ENCODE peak calls at places on chromosomes 6 and 20, in six cellular contexts. One of them, this sample, is unnamed.

GRCh38 chr6:39861663-39862062 is 69.5 kb downstream of the DAAM2 start:
- DNase-seq in neuronal stem cell: no peak
- DNase-seq in H9: peak
- DNase-seq in IMR-90: no peak
- DNase-seq in H1: no peak
- DNase-seq in trophoblast cell: no peak
- DNase-seq in this sample: no peak

GRCh38 chr6:34466242-34467185 is 638 bp downstream of the PACSIN1 start:
- DNase-seq in neuronal stem cell: no peak
- DNase-seq in H9: no peak
- DNase-seq in IMR-90: no peak
- DNase-seq in H1: no peak
- DNase-seq in trophoblast cell: no peak
- DNase-seq in this sample: no peak

GRCh38 chr6:130981409-130981808 is 81.6 kb downstream of the EPB41L2 start:
- DNase-seq in neuronal stem cell: no peak
- DNase-seq in H9: no peak
- DNase-seq in IMR-90: peak
- DNase-seq in H1: no peak
- DNase-seq in trophoblast cell: no peak
- DNase-seq in this sample: peak

GRCh38 chr20:4069741-4070140 is 54.4 kb upstream of the RNF24 start:
- DNase-seq in neuronal stem cell: no peak
- DNase-seq in H9: no peak
- DNase-seq in IMR-90: peak
- DNase-seq in H1: no peak
- DNase-seq in trophoblast cell: no peak
- DNase-seq in this sample: peak

GRCh38 chr6:37433657-37434271 is 743 bp downstream of the CMTR1 start:
- DNase-seq in neuronal stem cell: no peak
- DNase-seq in H9: no peak
- DNase-seq in IMR-90: peak
- DNase-seq in H1: no peak
- DNase-seq in trophoblast cell: no peak
- DNase-seq in this sample: peak

GRCh38 chr6:72826033-72826432 is 204.2 kb downstream of the KCNQ5 start:
- DNase-seq in neuronal stem cell: no peak
- DNase-seq in H9: no peak
- DNase-seq in IMR-90: peak
- DNase-seq in H1: no peak
- DNase-seq in trophoblast cell: no peak
- DNase-seq in this sample: peak

GRCh38 chr6:167245586-167245985 is 45.5 kb upstream of the UNC93A start:
- DNase-seq in neuronal stem cell: no peak
- DNase-seq in H9: no peak
- DNase-seq in IMR-90: no peak
- DNase-seq in H1: no peak
- DNase-seq in trophoblast cell: no peak
- DNase-seq in this sample: no peak

GRCh38 chr6:25942561-25943147 is 12.2 kb upstream of the SLC17A2 start:
- DNase-seq in neuronal stem cell: peak
- DNase-seq in H9: no peak
- DNase-seq in IMR-90: peak
- DNase-seq in H1: no peak
- DNase-seq in trophoblast cell: no peak
- DNase-seq in this sample: peak

GRCh38 chr6:37820713-37821069 is 1.2 kb downstream of the ZFAND3 start:
- DNase-seq in neuronal stem cell: no peak
- DNase-seq in H9: no peak
- DNase-seq in IMR-90: no peak
- DNase-seq in H1: no peak
- DNase-seq in trophoblast cell: no peak
- DNase-seq in this sample: peak

GRCh38 chr6:113055086-113055485 is 708.0 kb downstream of the RFPL4B start:
- DNase-seq in neuronal stem cell: no peak
- DNase-seq in H9: no peak
- DNase-seq in IMR-90: no peak
- DNase-seq in H1: no peak
- DNase-seq in trophoblast cell: no peak
- DNase-seq in this sample: no peak

GRCh38 chr6:35511183-35511941 is 1.3 kb downstream of the TULP1 start:
- DNase-seq in neuronal stem cell: no peak
- DNase-seq in H9: no peak
- DNase-seq in IMR-90: no peak
- DNase-seq in H1: no peak
- DNase-seq in trophoblast cell: no peak
- DNase-seq in this sample: no peak

GRCh38 chr20:18916886-18917785 is 103.6 kb downstream of the SCP2D1 start:
- DNase-seq in neuronal stem cell: no peak
- DNase-seq in H9: no peak
- DNase-seq in IMR-90: no peak
- DNase-seq in H1: no peak
- DNase-seq in trophoblast cell: no peak
- DNase-seq in this sample: no peak

GRCh38 chr20:59686404-59687346 is 82.3 kb downstream of the PHACTR3 start:
- DNase-seq in neuronal stem cell: no peak
- DNase-seq in H9: no peak
- DNase-seq in IMR-90: no peak
- DNase-seq in H1: no peak
- DNase-seq in trophoblast cell: no peak
- DNase-seq in this sample: no peak

GRCh38 chr20:51360451-51361230 is 181.9 kb downstream of the NFATC2 start:
- DNase-seq in neuronal stem cell: no peak
- DNase-seq in H9: no peak
- DNase-seq in IMR-90: peak
- DNase-seq in H1: no peak
- DNase-seq in trophoblast cell: no peak
- DNase-seq in this sample: peak

GRCh38 chr6:156780117-156780641 is 3.0 kb downstream of the ARID1B start:
- DNase-seq in neuronal stem cell: peak
- DNase-seq in H9: no peak
- DNase-seq in IMR-90: peak
- DNase-seq in H1: no peak
- DNase-seq in trophoblast cell: peak
- DNase-seq in this sample: peak

GRCh38 chr20:20406306-20406705 is 38.4 kb downstream of the INSM1 start:
- DNase-seq in neuronal stem cell: no peak
- DNase-seq in H9: no peak
- DNase-seq in IMR-90: no peak
- DNase-seq in H1: no peak
- DNase-seq in trophoblast cell: no peak
- DNase-seq in this sample: no peak

GRCh38 chr6:1388927-1389790 is at the start of gene FOXF2:
- DNase-seq in neuronal stem cell: peak
- DNase-seq in H9: peak
- DNase-seq in IMR-90: no peak
- DNase-seq in H1: no peak
- DNase-seq in trophoblast cell: peak
- DNase-seq in this sample: no peak

GRCh38 chr6:169292340-169293124 is 38.9 kb upstream of the THBS2 start:
- DNase-seq in neuronal stem cell: no peak
- DNase-seq in H9: no peak
- DNase-seq in IMR-90: peak
- DNase-seq in H1: no peak
- DNase-seq in trophoblast cell: peak
- DNase-seq in this sample: peak

GRCh38 chr6:3746119-3746691 is 5.3 kb downstream of the PXDC1 start:
- DNase-seq in neuronal stem cell: no peak
- DNase-seq in H9: no peak
- DNase-seq in IMR-90: no peak
- DNase-seq in H1: no peak
- DNase-seq in trophoblast cell: no peak
- DNase-seq in this sample: no peak

GRCh38 chr20:40493071-40493470 is 196.0 kb downstream of the MAFB start:
- DNase-seq in neuronal stem cell: no peak
- DNase-seq in H9: no peak
- DNase-seq in IMR-90: peak
- DNase-seq in H1: no peak
- DNase-seq in trophoblast cell: no peak
- DNase-seq in this sample: peak

GRCh38 chr6:16822529-16822928 is 61.3 kb upstream of the ATXN1 start:
- DNase-seq in neuronal stem cell: no peak
- DNase-seq in H9: no peak
- DNase-seq in IMR-90: no peak
- DNase-seq in H1: no peak
- DNase-seq in trophoblast cell: no peak
- DNase-seq in this sample: no peak

GRCh38 chr6:75609639-75610590 is 8.2 kb downstream of the SENP6 start:
- DNase-seq in neuronal stem cell: no peak
- DNase-seq in H9: no peak
- DNase-seq in IMR-90: peak
- DNase-seq in H1: no peak
- DNase-seq in trophoblast cell: peak
- DNase-seq in this sample: peak

GRCh38 chr6:41677430-41678045 is 39.3 kb downstream of the MDFI start:
- DNase-seq in neuronal stem cell: no peak
- DNase-seq in H9: no peak
- DNase-seq in IMR-90: no peak
- DNase-seq in H1: no peak
- DNase-seq in trophoblast cell: no peak
- DNase-seq in this sample: no peak

DNA sequence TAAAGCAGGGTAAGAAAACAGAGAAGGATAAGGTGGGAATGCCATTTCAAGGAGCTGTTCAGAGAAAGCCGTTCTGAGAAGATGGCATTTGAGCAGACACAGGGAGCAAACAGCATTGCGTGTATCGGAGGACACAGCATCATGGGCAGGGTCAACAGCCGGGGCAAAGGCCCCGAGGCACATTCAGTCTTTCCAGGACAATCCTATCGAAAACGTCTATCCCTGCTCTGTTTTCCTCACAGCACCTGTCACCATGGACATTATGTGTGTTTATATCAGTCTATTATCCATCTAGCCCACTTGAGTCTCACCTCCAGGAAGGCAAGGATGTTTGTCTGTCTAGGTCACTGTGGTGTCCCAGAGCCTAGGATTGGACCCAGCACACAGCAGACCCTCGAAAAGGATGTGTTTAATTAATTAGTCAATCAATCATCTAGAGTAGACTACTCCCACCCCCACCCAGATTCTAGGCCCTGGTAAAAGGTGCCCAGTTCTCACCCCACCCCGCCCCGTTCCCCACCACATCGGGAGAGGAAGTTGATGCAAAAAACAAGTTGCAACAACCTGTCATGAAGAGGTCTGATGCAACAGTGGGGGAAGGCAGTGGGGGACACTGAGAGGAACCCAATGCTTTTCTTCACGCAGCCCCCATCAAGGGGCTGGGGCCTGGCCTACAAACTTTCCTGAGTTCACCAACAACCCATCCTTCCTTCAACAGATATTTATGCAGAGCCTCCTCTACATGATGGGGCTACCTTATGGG is 66.6 kb downstream of the PREX1 start:
- DNase-seq in neuronal stem cell: no peak
- DNase-seq in H9: no peak
- DNase-seq in IMR-90: no peak
- DNase-seq in H1: no peak
- DNase-seq in trophoblast cell: no peak
- DNase-seq in this sample: no peak
- H4K91ac ChIP-seq in neuronal stem cell: no peak
- H4K91ac ChIP-seq in H9: no peak
- H4K91ac ChIP-seq in IMR-90: no peak
- H4K91ac ChIP-seq in H1: no peak
- H4K91ac ChIP-seq in trophoblast cell: no peak
- H4K91ac ChIP-seq in this sample: no peak

GRCh38 chr6:126696921-126697693 is 357.2 kb downstream of the CENPW start:
- DNase-seq in neuronal stem cell: no peak
- DNase-seq in H9: no peak
- DNase-seq in IMR-90: no peak
- DNase-seq in H1: no peak
- DNase-seq in trophoblast cell: peak
- DNase-seq in this sample: no peak

GRCh38 chr6:126701799-126702198 is 361.9 kb downstream of the CENPW start:
- DNase-seq in neuronal stem cell: no peak
- DNase-seq in H9: no peak
- DNase-seq in IMR-90: peak
- DNase-seq in H1: no peak
- DNase-seq in trophoblast cell: no peak
- DNase-seq in this sample: no peak

DNA sequence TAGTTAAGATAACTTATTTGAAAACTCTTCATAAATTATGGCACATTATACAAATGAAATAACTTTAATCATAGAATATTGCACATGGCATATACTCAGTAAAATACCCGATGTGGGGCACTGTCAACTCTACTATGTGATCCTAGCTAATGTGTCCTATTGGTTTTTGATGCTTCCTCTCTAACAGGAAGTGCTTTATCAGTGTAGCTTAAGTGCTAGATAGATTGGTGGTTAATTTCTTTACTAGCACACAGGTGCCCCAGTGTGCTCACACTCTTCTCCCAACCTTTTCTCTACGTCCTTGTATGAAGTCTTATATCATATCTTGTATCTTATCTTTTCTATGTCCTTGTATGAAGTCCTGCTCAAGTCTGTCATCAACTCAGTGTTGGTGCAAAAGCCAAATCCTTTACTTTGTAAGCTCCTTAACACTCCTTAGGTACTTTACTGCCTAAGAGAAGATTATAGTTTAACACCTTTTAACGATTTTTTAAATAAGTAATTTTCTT is 358.9 kb downstream of the CENPW start:
- DNase-seq in neuronal stem cell: no peak
- DNase-seq in H9: no peak
- DNase-seq in IMR-90: no peak
- DNase-seq in H1: no peak
- DNase-seq in trophoblast cell: no peak
- DNase-seq in this sample: no peak
- H4K91ac ChIP-seq in neuronal stem cell: no peak
- H4K91ac ChIP-seq in H9: no peak
- H4K91ac ChIP-seq in IMR-90: no peak
- H4K91ac ChIP-seq in H1: no peak
- H4K91ac ChIP-seq in trophoblast cell: no peak
- H4K91ac ChIP-seq in this sample: no peak

GRCh38 chr6:13409991-13410390 is 77.4 kb downstream of the GFOD1 start:
- DNase-seq in neuronal stem cell: no peak
- DNase-seq in H9: no peak
- DNase-seq in IMR-90: peak
- DNase-seq in H1: no peak
- DNase-seq in trophoblast cell: no peak
- DNase-seq in this sample: no peak
- H4K91ac ChIP-seq in neuronal stem cell: no peak
- H4K91ac ChIP-seq in H9: no peak
- H4K91ac ChIP-seq in IMR-90: no peak
- H4K91ac ChIP-seq in H1: no peak
- H4K91ac ChIP-seq in trophoblast cell: no peak
- H4K91ac ChIP-seq in this sample: no peak

GRCh38 chr6:124029535-124029934 is 225.9 kb downstream of the NKAIN2 start:
- DNase-seq in neuronal stem cell: no peak
- DNase-seq in H9: no peak
- DNase-seq in IMR-90: no peak
- DNase-seq in H1: no peak
- DNase-seq in trophoblast cell: no peak
- DNase-seq in this sample: no peak

GRCh38 chr6:124027392-124027791 is 223.7 kb downstream of the NKAIN2 start:
- DNase-seq in neuronal stem cell: no peak
- DNase-seq in H9: no peak
- DNase-seq in IMR-90: no peak
- DNase-seq in H1: no peak
- DNase-seq in trophoblast cell: no peak
- DNase-seq in this sample: no peak

GRCh38 chr6:124022641-124023040 is 219.0 kb downstream of the NKAIN2 start:
- DNase-seq in neuronal stem cell: no peak
- DNase-seq in H9: no peak
- DNase-seq in IMR-90: no peak
- DNase-seq in H1: no peak
- DNase-seq in trophoblast cell: no peak
- DNase-seq in this sample: no peak

GRCh38 chr6:124028117-124028516 is 224.5 kb downstream of the NKAIN2 start:
- DNase-seq in neuronal stem cell: no peak
- DNase-seq in H9: no peak
- DNase-seq in IMR-90: no peak
- DNase-seq in H1: no peak
- DNase-seq in trophoblast cell: no peak
- DNase-seq in this sample: peak

GRCh38 chr6:124026645-124027044 is 223.0 kb downstream of the NKAIN2 start:
- DNase-seq in neuronal stem cell: no peak
- DNase-seq in H9: no peak
- DNase-seq in IMR-90: no peak
- DNase-seq in H1: no peak
- DNase-seq in trophoblast cell: no peak
- DNase-seq in this sample: no peak
- H4K91ac ChIP-seq in neuronal stem cell: no peak
- H4K91ac ChIP-seq in H9: no peak
- H4K91ac ChIP-seq in IMR-90: no peak
- H4K91ac ChIP-seq in H1: no peak
- H4K91ac ChIP-seq in trophoblast cell: no peak
- H4K91ac ChIP-seq in this sample: no peak